ENCODE peak calls at places on chromosomes 7 and 10, in nine cellular contexts. O is CD8-positive, alpha-beta T cell; K is cardiac muscle cell; N is fibroblast of the aortic adventitia; I is GM06990; V is astrocyte of the cerebellum; G is choroid plexus epithelial cell; Y is fibroblast of lung; X is HL-60. L is an unnamed sample.

GRCh38 chr7:22433710-22434460 is 66.1 kb downstream of the STEAP1B start:
- DNase-seq in G (peak; percentile 91), V (no peak), K (no peak), O (no peak), I (no peak), X (no peak), N (peak; percentile 10), Y (peak; percentile 57), L (no peak)

GRCh38 chr10:25682203-25682950 is 251.7 kb upstream of the MYO3A start:
- DNase-seq in I (no peak), X (no peak), N (peak; percentile 52), G (peak; percentile 83), O (no peak), Y (peak; percentile 4), V (peak; percentile 15), K (peak; percentile 66), L (no peak)

GRCh38 chr10:102542800-102543418 is 39.1 kb downstream of the SUFU start:
- DNase-seq in K (no peak), O (no peak), I (no peak), N (peak; percentile 50), G (peak; percentile 65), Y (peak; percentile 6), X (no peak), V (no peak), L (no peak)

GRCh38 chr10:29957887-29958330 is 101.5 kb downstream of the JCAD start:
- DNase-seq in O (no peak), N (peak; percentile 90), I (no peak), K (no peak), X (no peak), Y (peak; percentile 31), V (peak; percentile 36), G (peak; percentile 74), L (peak; percentile 50)

GRCh38 chr10:102426803-102427287 is 5.5 kb downstream of the CUEDC2 start:
- DNase-seq in I (no peak), O (no peak), N (no peak), G (no peak), Y (no peak), K (no peak), V (no peak), X (no peak), L (no peak)

GRCh38 chr10:24238527-24239247 is 29.7 kb downstream of the KIAA1217 start:
- DNase-seq in X (no peak), V (no peak), O (no peak), K (no peak), N (no peak), G (no peak), I (no peak), Y (no peak), L (peak; percentile 56)

GRCh38 chr10:26550774-26551526 is 112.8 kb downstream of the APBB1IP start:
- DNase-seq in Y (no peak), O (no peak), N (no peak), K (no peak), I (peak; percentile 53), V (no peak), G (no peak), X (no peak), L (no peak)

GRCh38 chr10:21493841-21494220 is 31.7 kb downstream of the SKIDA1 start:
- DNase-seq in N (no peak), V (no peak), K (no peak), Y (no peak), G (no peak), X (no peak), O (no peak), I (no peak), L (no peak)

GRCh38 chr7:42292991-42293521 is 56.0 kb upstream of the GLI3 start:
- DNase-seq in G (no peak), K (no peak), Y (no peak), O (no peak), V (no peak), X (peak; percentile 3), I (no peak), N (no peak), L (no peak)

GRCh38 chr10:66637273-66638036 is 288.4 kb upstream of the LRRTM3 start:
- DNase-seq in G (no peak), I (no peak), N (no peak), K (peak; percentile 10), O (no peak), V (no peak), X (no peak), Y (no peak), L (no peak)

GRCh38 chr7:7761974-7762769 is 43.8 kb upstream of the RPA3 start:
- DNase-seq in X (no peak), I (no peak), N (peak; percentile 60), K (no peak), V (no peak), Y (peak; percentile 59), O (no peak), G (peak; percentile 78), L (no peak)

GRCh38 chr7:55128693-55129394 is 110.0 kb downstream of the EGFR start:
- DNase-seq in N (peak; percentile 75), I (no peak), G (peak; percentile 84), X (no peak), Y (peak; percentile 57), V (no peak), O (no peak), K (no peak), L (no peak)

GRCh38 chr7:140451716-140452115 is 27.6 kb downstream of the MKRN1 start:
- DNase-seq in N (no peak), O (no peak), I (no peak), K (no peak), G (no peak), Y (no peak), V (no peak), X (no peak), L (no peak)

GRCh38 chr7:110308791-110309190 is 782.1 kb upstream of the LRRN3 start:
- DNase-seq in O (no peak), K (no peak), N (no peak), V (no peak), Y (no peak), X (no peak), G (no peak), I (no peak), L (no peak)

GRCh38 chr10:5091196-5091595 is 3.0 kb upstream of the AKR1C3 start:
- DNase-seq in K (no peak), O (no peak), Y (no peak), G (no peak), X (no peak), N (no peak), V (no peak), I (no peak), L (no peak)

GRCh38 chr10:5088703-5089261 is 5.4 kb upstream of the AKR1C3 start:
- DNase-seq in O (no peak), N (no peak), V (no peak), I (no peak), K (no peak), G (no peak), X (no peak), Y (no peak), L (no peak)

GRCh38 chr10:5090551-5090950 is 3.7 kb upstream of the AKR1C3 start:
- DNase-seq in N (no peak), X (no peak), G (peak; percentile 47), Y (peak; percentile 26), K (no peak), V (no peak), O (no peak), I (no peak), L (no peak)

GRCh38 chr10:5092375-5092774 is 1.8 kb upstream of the AKR1C3 start:
- DNase-seq in O (no peak), K (no peak), V (no peak), Y (no peak), G (no peak), I (no peak), N (no peak), X (no peak), L (no peak)

GRCh38 chr10:5089869-5090268 is 4.3 kb upstream of the AKR1C3 start:
- DNase-seq in Y (peak; percentile 40), I (no peak), V (no peak), O (no peak), N (no peak), K (no peak), G (peak; percentile 58), X (peak; percentile 29), L (no peak)
- TF ChIP-seq CTCF in Y (peak; percentile 35), I (peak; percentile 28), V (peak; percentile 37), O (peak; percentile 17), N (peak; percentile 27), K (peak; percentile 51), G (peak; percentile 57), X (no peak), L (peak; percentile 53)

DNA sequence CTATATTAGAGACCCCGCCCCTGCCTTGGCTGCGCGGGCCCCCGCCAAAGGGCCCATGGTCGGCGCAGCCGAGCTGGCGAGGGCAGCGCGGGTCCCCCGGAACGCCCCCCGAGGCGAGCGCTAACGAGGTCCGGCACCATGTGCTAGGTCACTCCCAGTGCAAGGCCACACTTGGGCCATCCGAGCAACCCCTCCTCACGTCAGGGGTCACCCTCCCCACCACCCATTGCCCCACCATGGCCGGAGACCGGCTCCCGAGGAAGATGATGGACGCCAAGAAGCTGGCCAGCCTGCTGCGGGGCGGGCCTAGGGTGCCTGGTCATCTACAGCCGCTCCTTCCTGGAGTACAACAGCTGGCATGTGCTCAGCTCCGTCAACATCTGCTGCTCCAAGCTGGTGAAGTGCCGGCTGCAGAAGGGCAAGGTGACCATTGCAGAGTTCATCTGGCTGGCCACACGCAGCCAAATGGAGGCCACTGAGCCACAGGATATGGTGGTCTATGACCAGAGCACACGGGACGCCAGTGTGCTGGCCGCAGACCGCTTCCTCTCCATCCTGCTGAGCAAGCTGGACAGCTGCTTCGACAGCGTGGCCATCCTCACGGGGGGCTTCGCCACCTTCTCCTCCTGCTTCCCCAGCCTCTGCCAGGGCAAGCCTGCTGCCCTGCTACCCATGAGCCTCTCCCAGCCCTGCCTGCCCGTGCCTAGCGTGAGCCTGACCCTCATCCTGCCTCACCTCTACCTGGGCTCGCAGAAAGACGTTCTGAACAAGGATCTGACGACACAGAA is 12.4 kb upstream of the SEC24C start:
- DNase-seq in N (no peak), V (no peak), O (no peak), I (no peak), G (no peak), X (no peak), K (no peak), Y (no peak), L (no peak)
- H3K4me3 ChIP-seq in N (peak overlapping the region; percentile 38), V (peak overlapping the region; percentile 96), O (no peak overlapping the region), I (no peak overlapping the region), G (no peak overlapping the region), X (no peak overlapping the region), K (peak overlapping the region; percentile 87), Y (peak overlapping the region; percentile 75), L (no peak overlapping the region)

DNA sequence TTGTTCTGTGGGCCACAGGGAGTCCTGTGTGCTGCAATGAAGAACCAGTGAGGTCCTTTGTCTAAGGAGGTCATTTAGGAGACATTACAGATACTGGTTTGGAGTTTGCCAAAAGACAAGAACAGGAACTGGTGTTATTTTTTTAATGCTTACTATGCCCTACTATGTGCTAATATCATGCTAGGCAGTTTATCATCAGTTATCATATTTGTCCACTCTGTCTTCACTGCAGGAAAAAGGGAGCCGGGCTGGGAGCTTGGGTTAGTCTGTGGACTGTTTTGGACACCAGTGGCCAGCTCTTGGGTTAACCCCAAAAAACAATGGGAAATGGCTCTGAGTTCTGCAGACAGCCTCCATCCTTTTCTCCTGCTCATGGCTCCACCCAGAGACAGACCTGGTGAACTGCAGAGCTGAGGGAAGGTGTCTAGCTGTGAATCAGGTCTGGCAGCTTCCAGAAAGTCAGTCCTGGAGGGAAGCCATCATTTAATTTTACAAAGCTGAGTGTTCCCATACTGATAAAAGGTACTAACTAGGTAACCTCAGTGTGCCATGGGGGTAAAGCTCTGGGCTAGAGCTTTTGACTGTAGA is 101.2 kb upstream of the ZNF746 start:
- DNase-seq in K (peak; percentile 53), V (peak; percentile 22), N (peak; percentile 37), I (peak; percentile 28), G (peak; percentile 70), Y (peak; percentile 36), X (peak; percentile 20), O (no peak), L (no peak)
- TF ChIP-seq CTCF in K (peak; percentile 59), V (peak; percentile 70), N (peak; percentile 56), I (peak; percentile 62), G (peak; percentile 79), Y (peak; percentile 48), X (no peak), O (no peak), L (peak; percentile 63)

GRCh38 chr10:114239117-114239993 is at the start of gene VWA2:
- DNase-seq in O (no peak), Y (no peak), X (no peak), N (no peak), V (no peak), K (peak; percentile 70), I (peak; percentile 46), G (no peak), L (no peak)
- H3K4me3 ChIP-seq in O (no peak within 1 kb of the TSS), Y (peak within 1 kb of the TSS; percentile 10), X (no peak within 1 kb of the TSS), N (no peak within 1 kb of the TSS), V (peak within 1 kb of the TSS; percentile 18), K (peak within 1 kb of the TSS; percentile 40), I (peak within 1 kb of the TSS; percentile 28), G (no peak within 1 kb of the TSS), L (peak within 1 kb of the TSS; percentile 42)

L was measured in retinal pigment epithelial cell.